ENCODE peak calls at places on chromosomes 12 and 14, in seven cellular contexts. Q is Caco-2, D is AG04450, R is AG10803, N is Panc1, W is fibroblast of lung, C is psoas muscle. Y is an unnamed sample.

GRCh38 chr12:93572712-93573551 is 457 bp downstream of the SOCS2 start:
- DNase-seq in Q (peak; percentile 42), D (no peak), R (peak; percentile 40), N (no peak), W (peak; percentile 56), C (peak; percentile 43), Y (no peak)

GRCh38 chr14:38078393-38078792 is 129.3 kb upstream of the SSTR1 start:
- DNase-seq in Q (no peak), D (no peak), R (no peak), N (no peak), W (no peak), C (no peak), Y (no peak)

GRCh38 chr12:102300824-102301461 is 103.3 kb upstream of the PMCH start:
- DNase-seq in Q (peak; percentile 37), D (no peak), R (peak; percentile 44), N (peak; percentile 4), W (peak; percentile 59), C (no peak), Y (peak; percentile 41)

GRCh38 chr14:77691259-77691658 is 16.6 kb downstream of the ALKBH1 start:
- DNase-seq in Q (no peak), D (no peak), R (no peak), N (no peak), W (no peak), C (no peak), Y (no peak)

GRCh38 chr12:54749191-54749818 is 101.1 kb upstream of the DCD start:
- DNase-seq in Q (no peak), D (peak; percentile 15), R (peak; percentile 47), N (peak; percentile 36), W (peak; percentile 27), C (no peak), Y (peak; percentile 19)

GRCh38 chr12:113468365-113469223 is 3.1 kb downstream of the LHX5 start:
- DNase-seq in Q (no peak), D (no peak), R (no peak), N (no peak), W (no peak), C (no peak), Y (no peak)

GRCh38 chr12:2825133-2825532 is 9.7 kb downstream of the NRIP2 start:
- DNase-seq in Q (no peak), D (no peak), R (no peak), N (no peak), W (no peak), C (no peak), Y (no peak)

GRCh38 chr12:122967151-122967550 is 888 bp upstream of the ABCB9 start:
- DNase-seq in Q (no peak), D (no peak), R (no peak), N (no peak), W (no peak), C (no peak), Y (no peak)

GRCh38 chr14:92701826-92702225 is 46.6 kb downstream of the LGMN start:
- DNase-seq in Q (no peak), D (no peak), R (no peak), N (no peak), W (no peak), C (no peak), Y (no peak)

GRCh38 chr14:70121521-70121920 is 67.2 kb downstream of the SLC8A3 start:
- DNase-seq in Q (no peak), D (no peak), R (no peak), N (no peak), W (no peak), C (no peak), Y (no peak)

GRCh38 chr12:52032431-52032796 is 18.8 kb upstream of the NR4A1 start:
- DNase-seq in Q (no peak), D (no peak), R (peak; percentile 69), N (no peak), W (peak; percentile 77), C (peak; percentile 70), Y (no peak)

GRCh38 chr14:32567543-32568384 is 238.7 kb downstream of the AKAP6 start:
- DNase-seq in Q (no peak), D (no peak), R (peak; percentile 41), N (no peak), W (peak; percentile 76), C (no peak), Y (no peak)

GRCh38 chr12:9651265-9651729 is 18.2 kb upstream of the CLEC2D start:
- DNase-seq in Q (no peak), D (no peak), R (peak; percentile 85), N (no peak), W (peak; percentile 86), C (no peak), Y (no peak)

GRCh38 chr14:22070119-22070982 is 396.7 kb upstream of the OR4E1 start:
- DNase-seq in Q (no peak), D (no peak), R (no peak), N (no peak), W (no peak), C (peak; percentile 34), Y (no peak)

GRCh38 chr12:47020211-47020821 is 59.1 kb upstream of the PCED1B start:
- DNase-seq in Q (no peak), D (no peak), R (peak; percentile 50), N (no peak), W (no peak), C (no peak), Y (no peak)

GRCh38 chr14:32225378-32225920 is 22.4 kb upstream of the RNU6-8 start:
- DNase-seq in Q (no peak), D (no peak), R (no peak), N (no peak), W (no peak), C (no peak), Y (no peak)

GRCh38 chr12:75305412-75306332 is 24.5 kb downstream of the CAPS2 start:
- DNase-seq in Q (no peak), D (no peak), R (no peak), N (no peak), W (no peak), C (peak; percentile 11), Y (no peak)

GRCh38 chr14:20631821-20632389 is 9.6 kb downstream of the OR6S1 start:
- DNase-seq in Q (peak; percentile 74), D (no peak), R (peak; percentile 57), N (no peak), W (peak; percentile 49), C (peak; percentile 77), Y (no peak)

GRCh38 chr12:100767371-100767770 is 27.2 kb upstream of the ANO4 start:
- DNase-seq in Q (no peak), D (no peak), R (no peak), N (no peak), W (no peak), C (no peak), Y (no peak)

GRCh38 chr14:96243785-96244184 is 12.2 kb upstream of the BDKRB1 start:
- DNase-seq in Q (no peak), D (no peak), R (no peak), N (no peak), W (no peak), C (no peak), Y (no peak)

GRCh38 chr14:54398028-54398368 is 1.2 kb downstream of the CDKN3 start:
- DNase-seq in Q (no peak), D (no peak), R (no peak), N (no peak), W (no peak), C (no peak), Y (no peak)
- H3K4me3 ChIP-seq in Q (peak overlapping the region; percentile 72), D (peak overlapping the region; percentile 92), R (peak overlapping the region; percentile 88), N (peak overlapping the region; percentile 62), W (peak overlapping the region; percentile 75), C (no peak overlapping the region), Y (peak overlapping the region; percentile 85)

GRCh38 chr12:132559652-132560420 is 50.5 kb downstream of the LRCOL1 start:
- DNase-seq in Q (peak; percentile 57), D (no peak), R (peak; percentile 35), N (no peak), W (peak; percentile 37), C (peak; percentile 41), Y (no peak)
- TF ChIP-seq CTCF in Q (no peak), D (no peak), R (no peak), N (no peak), W (no peak), C (no peak), Y (no peak)

DNA sequence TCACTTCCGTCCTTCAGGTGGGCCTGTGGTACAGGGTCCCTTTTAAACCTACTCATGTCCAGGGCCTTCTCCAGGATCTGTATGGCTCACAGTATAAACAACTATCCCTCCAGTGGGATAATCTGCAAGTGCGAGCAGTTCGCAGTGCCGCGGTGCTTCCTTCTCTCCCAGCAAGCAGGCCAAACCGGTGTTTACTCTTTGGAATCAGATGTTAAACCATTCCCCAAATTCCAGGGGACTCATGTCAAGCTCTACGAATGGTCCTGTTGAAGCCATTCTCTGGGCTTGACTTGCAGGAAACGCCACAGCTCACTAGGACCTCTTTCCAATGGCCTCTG is 59.6 kb downstream of the OR11H12 start:
- DNase-seq in Q (no peak), D (no peak), R (no peak), N (no peak), W (no peak), C (no peak), Y (no peak)
- H3K4me3 ChIP-seq in Q (no peak overlapping the region), D (no peak overlapping the region), R (no peak overlapping the region), N (no peak overlapping the region), W (no peak overlapping the region), C (no peak overlapping the region), Y (no peak overlapping the region)

GRCh38 chr14:50786821-50787464 is 44.0 kb downstream of the NIN start:
- DNase-seq in Q (no peak), D (no peak), R (no peak), N (no peak), W (no peak), C (no peak), Y (no peak)
- TF ChIP-seq CTCF in Q (no peak), D (no peak), R (no peak), N (no peak), W (no peak), C (no peak), Y (no peak)

DNA sequence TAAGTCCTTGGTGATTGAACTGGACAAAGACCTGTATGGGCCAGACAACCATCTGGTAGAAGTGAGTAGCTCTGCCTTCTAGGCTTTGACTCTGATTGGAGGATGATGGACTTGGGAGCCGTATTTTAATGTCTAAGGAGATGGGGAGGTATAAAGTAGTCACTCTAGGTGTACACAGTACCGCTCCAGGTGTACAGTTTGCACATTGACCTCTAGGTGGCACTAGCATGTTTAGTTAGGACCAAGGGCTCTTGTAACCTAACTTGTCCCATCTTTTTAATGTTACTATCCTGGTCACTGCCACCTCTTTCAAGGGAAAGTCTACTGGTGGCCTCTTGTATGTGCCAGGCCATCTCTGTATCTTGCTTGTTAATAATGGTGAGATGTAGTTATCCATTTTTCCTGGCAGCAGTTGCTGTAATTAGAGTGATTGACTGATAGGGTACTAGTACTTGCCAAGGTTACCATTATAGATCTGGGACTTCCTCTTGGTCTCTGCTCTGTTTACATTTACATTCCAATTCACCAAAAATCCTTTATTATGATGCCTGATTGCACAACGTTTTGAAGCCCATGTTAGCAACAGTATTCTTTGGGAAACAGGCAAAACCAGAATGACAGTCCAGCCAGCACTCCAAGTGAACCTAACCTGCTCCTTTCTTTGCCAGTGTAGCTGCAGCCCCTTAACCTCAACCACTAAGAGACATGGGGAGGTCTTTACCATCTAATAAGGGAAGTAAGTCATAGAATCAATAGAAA is 3.6 kb downstream of the SMARCD1 start:
- DNase-seq in Q (peak; percentile 82), D (no peak), R (no peak), N (no peak), W (peak; percentile 36), C (no peak), Y (no peak)
- H3K4me3 ChIP-seq in Q (no peak overlapping the region), D (no peak overlapping the region), R (no peak overlapping the region), N (no peak overlapping the region), W (no peak overlapping the region), C (no peak overlapping the region), Y (no peak overlapping the region)